ENCODE peak calls at places on chromosomes 1 and 21, in five cellular contexts. M is fibroblast of lung, T is HCT116, Y is PC-3, X is neural progenitor cell. L is an unnamed sample.

GRCh38 chr1:44243782-44244495 is 30.7 kb downstream of the DMAP1 start:
- DNase-seq in M (no peak), T (no peak), Y (no peak), X (no peak), L (no peak)

GRCh38 chr1:11365744-11366387 is 92.9 kb downstream of the UBIAD1 start:
- DNase-seq in M (no peak), T (no peak), Y (no peak), X (no peak), L (no peak)

GRCh38 chr1:151993084-151993733 is 450 bp downstream of the S100A10 start:
- DNase-seq in M (peak; percentile 42), T (no peak), Y (peak; percentile 45), X (peak; percentile 38), L (no peak)

GRCh38 chr1:66331641-66332523 is 202.1 kb upstream of the SGIP1 start:
- DNase-seq in M (peak; percentile 85), T (no peak), Y (peak; percentile 69), X (peak; percentile 61), L (peak; percentile 66)

GRCh38 chr1:153775432-153776311 is 465 bp downstream of the SLC27A3 start:
- DNase-seq in M (peak; percentile 60), T (peak; percentile 42), Y (peak; percentile 79), X (peak; percentile 92), L (peak; percentile 85)

GRCh38 chr1:171801395-171801990 is 20.0 kb downstream of the METTL13 start:
- DNase-seq in M (peak; percentile 33), T (no peak), Y (peak; percentile 88), X (peak; percentile 73), L (peak; percentile 41)

GRCh38 chr21:32727728-32728454 is at the start of gene SYNJ1:
- DNase-seq in M (peak; percentile 94), T (peak; percentile 73), Y (peak; percentile 96), X (peak; percentile 97), L (peak; percentile 98)

GRCh38 chr1:246106342-246106763 is 400.7 kb downstream of the SMYD3 start:
- DNase-seq in M (peak; percentile 69), T (no peak), Y (no peak), X (no peak), L (no peak)

GRCh38 chr1:234684854-234685253 is 74.9 kb upstream of the IRF2BP2 start:
- DNase-seq in M (no peak), T (no peak), Y (no peak), X (no peak), L (no peak)

GRCh38 chr1:167479331-167479979 is 38.9 kb downstream of the CD247 start:
- DNase-seq in M (no peak), T (no peak), Y (no peak), X (no peak), L (no peak)

GRCh38 chr1:226158457-226158856 is 28.1 kb downstream of the ACBD3 start:
- DNase-seq in M (no peak), T (no peak), Y (no peak), X (no peak), L (no peak)

GRCh38 chr1:22118291-22118992 is 24.5 kb downstream of the WNT4 start:
- DNase-seq in M (no peak), T (no peak), Y (no peak), X (no peak), L (no peak)

GRCh38 chr1:154353966-154354365 is 28.6 kb downstream of the ATP8B2 start:
- DNase-seq in M (no peak), T (no peak), Y (no peak), X (no peak), L (no peak)

GRCh38 chr1:10628685-10629084 is 153.9 kb downstream of the PEX14 start:
- DNase-seq in M (peak; percentile 67), T (no peak), Y (no peak), X (no peak), L (no peak)

GRCh38 chr1:209838537-209838936 is 10.8 kb downstream of the UTP25 start:
- DNase-seq in M (no peak), T (no peak), Y (no peak), X (no peak), L (no peak)

DNA sequence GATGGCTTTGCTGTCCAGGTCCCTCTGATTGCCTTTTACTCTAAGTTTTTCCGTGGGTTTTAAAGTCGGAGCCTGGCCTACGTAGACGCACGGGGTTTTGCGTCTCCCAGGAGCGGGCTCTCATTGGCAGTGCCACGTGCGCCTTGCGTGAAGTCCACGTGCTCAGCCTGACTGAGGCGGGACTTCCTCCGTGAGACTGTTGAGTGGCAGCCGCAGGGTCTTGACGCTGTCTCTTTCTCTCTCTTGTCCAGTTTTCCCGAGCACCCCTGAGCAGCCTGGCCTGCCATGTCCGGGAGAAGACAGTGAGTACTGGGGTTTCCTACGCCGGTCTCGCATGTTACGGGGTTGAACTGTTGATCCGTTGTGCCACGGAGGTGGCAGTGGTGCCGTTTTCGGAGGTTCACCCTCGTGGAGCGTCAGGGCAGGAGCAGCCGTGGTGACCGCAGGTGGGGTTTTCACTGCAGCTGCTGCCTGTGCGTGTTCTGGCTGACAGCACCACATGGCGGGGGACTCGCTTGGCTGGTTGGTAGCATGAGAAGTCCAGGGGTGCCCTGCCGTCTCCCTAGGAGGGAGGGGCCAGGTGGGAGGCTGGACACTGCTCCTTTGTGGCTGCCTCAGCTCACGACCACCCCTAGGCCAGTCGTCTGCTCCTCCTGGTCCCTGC is 9.2 kb downstream of the PRKCZ start:
- DNase-seq in M (no peak), T (no peak), Y (no peak), X (no peak), L (no peak)
- TF ChIP-seq EZH2 in M (no peak), T (no peak), Y (no peak), X (no peak), L (no peak)

GRCh38 chr1:230105754-230106625 is 39.0 kb downstream of the GALNT2 start:
- DNase-seq in M (peak; percentile 92), T (peak; percentile 36), Y (peak; percentile 99), X (no peak), L (peak; percentile 34)

GRCh38 chr1:230108580-230108979 is 41.5 kb downstream of the GALNT2 start:
- DNase-seq in M (peak; percentile 49), T (no peak), Y (peak; percentile 43), X (no peak), L (no peak)

GRCh38 chr1:230109066-230109465 is 42.0 kb downstream of the GALNT2 start:
- DNase-seq in M (no peak), T (no peak), Y (no peak), X (no peak), L (no peak)

GRCh38 chr1:230109871-230110667 is 43.0 kb downstream of the GALNT2 start:
- DNase-seq in M (no peak), T (no peak), Y (no peak), X (peak; percentile 52), L (peak; percentile 99)

DNA sequence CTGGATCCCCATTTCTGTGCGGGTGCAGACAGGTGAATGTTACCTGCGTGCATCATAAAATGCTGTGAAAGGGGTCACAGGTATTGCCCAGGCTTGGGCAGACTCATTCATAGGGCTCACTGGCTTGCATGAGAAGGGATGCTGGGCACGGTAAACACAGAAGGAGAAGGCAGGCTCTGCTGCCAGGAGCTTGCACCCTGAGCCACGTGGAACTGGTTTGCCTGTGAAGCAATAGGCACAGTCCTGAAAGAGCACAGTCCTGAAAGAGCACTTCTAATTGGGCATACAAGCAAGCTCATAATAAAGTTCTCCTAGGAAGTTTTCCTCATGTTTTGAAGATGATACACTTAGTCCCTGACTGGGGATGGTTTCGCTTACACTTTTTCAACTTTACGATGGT is 40.9 kb downstream of the GALNT2 start:
- DNase-seq in M (no peak), T (no peak), Y (no peak), X (no peak), L (no peak)
- TF ChIP-seq EZH2 in M (no peak), T (no peak), Y (no peak), X (no peak), L (no peak)

GRCh38 chr1:33348194-33348593 is 27.3 kb upstream of the A3GALT2 start:
- DNase-seq in M (peak; percentile 78), T (no peak), Y (peak; percentile 28), X (peak; percentile 28), L (no peak)
- TF ChIP-seq EZH2 in M (no peak), T (no peak), Y (no peak), X (no peak), L (no peak)

GRCh38 chr1:164709108-164709507 is 150.1 kb downstream of the PBX1 start:
- DNase-seq in M (no peak), T (no peak), Y (no peak), X (no peak), L (no peak)

GRCh38 chr1:164709541-164710287 is 150.7 kb downstream of the PBX1 start:
- DNase-seq in M (peak; percentile 44), T (no peak), Y (peak; percentile 46), X (no peak), L (no peak)

GRCh38 chr1:164708596-164708995 is 149.6 kb downstream of the PBX1 start:
- DNase-seq in M (no peak), T (no peak), Y (no peak), X (no peak), L (no peak)

GRCh38 chr1:164713446-164714204 is 154.6 kb downstream of the PBX1 start:
- DNase-seq in M (no peak), T (no peak), Y (no peak), X (no peak), L (no peak)

GRCh38 chr1:164712131-164713031 is 153.4 kb downstream of the PBX1 start:
- DNase-seq in M (no peak), T (no peak), Y (peak; percentile 46), X (no peak), L (no peak)
- TF ChIP-seq EZH2 in M (no peak), T (no peak), Y (no peak), X (no peak), L (no peak)

DNA sequence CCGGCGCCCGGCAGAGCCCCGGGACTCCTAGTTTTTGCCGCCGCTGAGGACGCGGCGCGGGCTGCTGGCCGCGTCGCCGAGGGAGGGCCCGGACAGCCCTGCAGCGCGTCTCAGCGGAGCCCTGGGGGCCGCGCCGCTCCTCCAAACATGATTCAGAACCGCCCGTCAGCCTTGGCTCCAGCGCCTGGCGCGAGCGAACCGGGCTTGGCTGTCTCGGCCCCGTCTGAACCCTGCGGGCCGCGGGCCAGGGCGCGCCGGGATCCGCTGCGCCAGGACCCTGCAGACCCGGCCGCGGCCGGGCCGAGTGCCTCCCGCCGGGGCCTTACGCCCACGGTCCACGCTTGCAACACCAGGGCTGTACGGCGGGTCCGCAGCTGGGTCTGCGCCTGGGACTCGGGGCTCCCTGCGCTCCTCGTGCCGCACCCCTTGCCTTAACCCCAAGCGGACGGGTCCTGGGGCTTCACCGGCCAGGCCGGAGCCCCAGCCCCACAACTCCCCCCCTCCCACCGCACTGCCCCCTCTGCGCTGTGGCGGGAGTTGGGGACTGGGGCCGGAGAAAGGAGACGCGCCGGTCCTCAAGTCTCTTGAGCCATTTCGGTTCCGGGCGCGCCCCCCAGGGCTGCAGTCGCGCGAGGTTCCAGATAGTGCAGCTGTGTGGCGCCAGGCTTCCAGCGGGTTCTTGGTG is 48.4 kb upstream of the CD34 start:
- DNase-seq in M (peak; percentile 60), T (no peak), Y (no peak), X (peak; percentile 66), L (no peak)
- TF ChIP-seq EZH2 in M (no peak), T (no peak), Y (no peak), X (peak; percentile 96), L (no peak)

GRCh38 chr1:156433032-156433431 is 64.0 kb downstream of the RHBG start:
- DNase-seq in M (no peak), T (no peak), Y (no peak), X (no peak), L (no peak)
- TF ChIP-seq EZH2 in M (peak; percentile 16), T (no peak), Y (no peak), X (peak; percentile 74), L (no peak)